ENCODE peak calls at places on chromosomes 3 and 15, in nine cellular contexts. R is lower lobe of right lung; F is PC-3; K is AG04450; H is PC-9; A is CD8-positive, alpha-beta T cell; J is AG09309; E is coronary artery; U is IMR-90. Y is an unnamed sample.

GRCh38 chr15:45254405-45255293 is 2.6 kb downstream of the SLC28A2 start:
- DNase-seq in R (no peak), A (no peak), J (peak), K (peak), F (peak), U (peak), H (no peak), E (no peak), Y (no peak)

GRCh38 chr15:82414536-82415191 is 15.0 kb upstream of the GOLGA6L9 start:
- DNase-seq in J (no peak), A (no peak), U (peak), F (peak), H (no peak), E (no peak), R (no peak), K (peak), Y (no peak)

GRCh38 chr3:182241777-182242556 is 530.2 kb downstream of the SOX2 start:
- DNase-seq in H (no peak), K (no peak), R (no peak), E (no peak), J (no peak), F (no peak), U (no peak), A (no peak), Y (no peak)

GRCh38 chr15:71888797-71889196 is 78.4 kb downstream of the NR2E3 start:
- DNase-seq in U (no peak), F (no peak), K (no peak), A (no peak), H (no peak), R (no peak), E (no peak), J (no peak), Y (peak)

GRCh38 chr15:97995881-97996603 is 35.5 kb downstream of the ARRDC4 start:
- DNase-seq in R (no peak), E (no peak), U (no peak), H (peak), K (no peak), A (no peak), F (peak), J (no peak), Y (no peak)

GRCh38 chr3:120420855-120421570 is 29.8 kb downstream of the FSTL1 start:
- DNase-seq in U (peak), A (no peak), H (no peak), E (peak), F (no peak), K (no peak), R (no peak), J (no peak), Y (no peak)

GRCh38 chr3:114827495-114827894 is 319.6 kb downstream of the ZBTB20 start:
- DNase-seq in F (peak), U (peak), H (peak), E (no peak), K (no peak), A (no peak), J (no peak), R (no peak), Y (peak)

GRCh38 chr15:38401101-38401500 is 52.8 kb upstream of the FAM98B start:
- DNase-seq in E (no peak), A (no peak), J (no peak), F (no peak), H (no peak), K (no peak), U (peak), R (no peak), Y (no peak)

GRCh38 chr15:49900036-49900435 is 219.0 kb downstream of the ATP8B4 start:
- DNase-seq in H (no peak), A (no peak), F (no peak), K (no peak), E (no peak), R (no peak), J (no peak), U (peak), Y (no peak)

GRCh38 chr15:50227076-50227475 is 38.5 kb downstream of the HDC start:
- DNase-seq in F (peak), J (peak), K (peak), U (peak), E (no peak), A (no peak), H (no peak), R (no peak), Y (no peak)

GRCh38 chr15:66593219-66593780 is 27.5 kb upstream of the LCTL start:
- DNase-seq in H (no peak), J (no peak), K (no peak), E (no peak), U (peak), R (peak), F (no peak), A (no peak), Y (no peak)

GRCh38 chr15:52486003-52486996 is 42.4 kb downstream of the MYO5A start:
- DNase-seq in E (no peak), U (no peak), A (no peak), H (no peak), R (no peak), J (no peak), K (no peak), F (no peak), Y (no peak)

GRCh38 chr3:55440406-55440708 is 46.7 kb downstream of the WNT5A start:
- DNase-seq in F (no peak), J (no peak), U (no peak), A (no peak), R (no peak), E (no peak), H (no peak), K (no peak), Y (no peak)

GRCh38 chr15:65209701-65210643 is 1.3 kb downstream of the CILP start:
- DNase-seq in F (no peak), H (peak), E (no peak), J (no peak), R (no peak), K (no peak), A (no peak), U (no peak), Y (no peak)

GRCh38 chr3:77479021-77479420 is 439.1 kb downstream of the ROBO2 start:
- DNase-seq in K (no peak), H (no peak), E (no peak), F (no peak), J (no peak), R (no peak), U (no peak), A (no peak), Y (no peak)

GRCh38 chr3:78872195-78872594 is 895.6 kb downstream of the ROBO1 start:
- DNase-seq in R (no peak), E (no peak), F (no peak), K (no peak), H (no peak), U (no peak), A (no peak), J (no peak), Y (no peak)

GRCh38 chr15:69150336-69150735 is 10.1 kb upstream of the GLCE start:
- DNase-seq in E (no peak), J (no peak), U (no peak), F (no peak), H (no peak), A (no peak), K (no peak), R (no peak), Y (no peak)
- H3K4me3 ChIP-seq in E (no peak), J (no peak), U (no peak), F (no peak), H (no peak), A (no peak), K (no peak), R (no peak), Y (no peak)

DNA sequence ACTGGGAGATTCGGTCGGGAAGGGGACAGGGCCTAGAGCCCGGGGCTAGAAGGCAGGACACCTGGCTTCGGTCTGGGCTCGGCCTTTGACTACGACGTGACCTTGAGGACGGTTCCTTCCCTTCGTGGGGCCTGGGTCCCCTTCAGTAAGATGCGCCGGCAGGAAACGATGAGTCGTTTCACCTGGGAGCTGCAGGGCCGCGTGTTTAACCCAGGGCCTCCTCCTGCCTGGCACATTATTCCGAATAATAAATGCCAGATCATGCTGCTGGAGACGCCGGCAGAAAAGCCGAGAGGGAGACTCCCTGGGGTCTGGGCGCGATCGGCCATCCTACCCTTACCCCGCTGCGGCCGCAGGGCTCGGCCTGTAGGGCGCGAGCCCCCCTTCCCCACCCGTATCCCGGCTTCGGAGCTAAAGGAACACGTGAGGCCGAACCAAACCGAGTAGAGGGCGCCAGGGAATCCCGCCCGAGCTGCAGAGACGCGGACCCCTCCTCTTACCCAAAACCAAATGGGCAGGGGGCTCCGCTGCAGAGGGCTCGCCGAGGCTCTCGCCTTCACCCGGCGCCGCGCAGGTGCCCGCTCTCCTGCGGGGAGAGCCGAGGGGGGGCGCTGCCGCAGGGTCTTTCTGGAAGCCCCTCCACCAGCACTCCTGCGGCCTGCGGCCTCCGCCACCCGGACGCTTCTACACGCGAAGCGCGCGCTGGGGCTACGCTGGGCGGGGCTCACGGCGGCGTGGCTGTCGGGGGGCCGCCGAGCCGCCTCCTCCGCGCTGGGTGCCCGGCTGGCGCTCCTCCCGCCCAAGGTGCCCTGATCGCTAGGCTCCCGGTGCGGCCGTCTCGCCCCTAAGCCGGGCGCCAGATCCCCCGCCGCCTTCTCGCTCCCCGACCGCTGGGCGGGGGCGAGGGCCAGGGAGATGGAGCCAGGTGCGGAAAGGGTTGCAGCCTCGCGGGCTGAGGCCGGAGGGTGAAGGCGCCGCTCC is at the start of gene BDH1:
- DNase-seq in E (no peak), K (no peak), A (peak), F (peak), H (peak), J (no peak), U (no peak), R (peak), Y (no peak)
- TF ChIP-seq CTCF in E (no peak), K (no peak), A (no peak), F (peak), H (no peak), J (no peak), U (no peak), R (no peak), Y (no peak)

GRCh38 chr15:79314811-79315210 is 3.9 kb downstream of the TMED3 start:
- DNase-seq in A (no peak), U (no peak), R (peak), H (peak), F (peak), E (no peak), J (no peak), K (no peak), Y (no peak)
- H3K4me3 ChIP-seq in A (no peak), U (no peak), R (no peak), H (peak), F (peak), E (no peak), J (no peak), K (no peak), Y (no peak)

GRCh38 chr3:153680526-153680925 is 440.7 kb upstream of the ARHGEF26 start:
- DNase-seq in F (no peak), J (no peak), E (no peak), R (no peak), U (no peak), A (no peak), H (no peak), K (no peak), Y (no peak)
- TF ChIP-seq CTCF in F (no peak), J (no peak), E (no peak), R (no peak), U (no peak), A (no peak), H (no peak), K (no peak), Y (no peak)

DNA sequence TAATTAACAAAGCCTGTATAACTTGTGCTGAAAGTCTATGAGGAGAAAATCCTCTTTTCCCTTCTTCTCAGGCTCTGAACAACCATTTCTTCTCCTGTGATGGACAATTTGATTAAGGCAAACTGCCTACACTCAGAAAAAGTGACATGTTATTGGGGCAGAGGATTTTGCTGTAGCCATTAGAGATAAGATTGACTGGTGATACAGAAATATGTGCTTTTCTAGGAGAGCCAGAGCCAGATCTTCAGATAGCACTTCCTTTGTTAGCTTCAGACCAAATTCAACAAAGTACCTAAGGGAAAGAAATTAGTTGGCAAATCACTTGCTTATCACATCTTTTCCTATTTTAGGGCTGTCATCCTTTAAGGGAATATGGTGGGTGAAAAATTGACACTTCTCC is 259.9 kb downstream of the ARPP21 start:
- DNase-seq in K (no peak), U (no peak), A (no peak), E (no peak), R (no peak), J (no peak), H (no peak), F (no peak), Y (no peak)
- H3K4me3 ChIP-seq in K (no peak), U (no peak), A (no peak), E (no peak), R (no peak), J (no peak), H (no peak), F (no peak), Y (no peak)

DNA sequence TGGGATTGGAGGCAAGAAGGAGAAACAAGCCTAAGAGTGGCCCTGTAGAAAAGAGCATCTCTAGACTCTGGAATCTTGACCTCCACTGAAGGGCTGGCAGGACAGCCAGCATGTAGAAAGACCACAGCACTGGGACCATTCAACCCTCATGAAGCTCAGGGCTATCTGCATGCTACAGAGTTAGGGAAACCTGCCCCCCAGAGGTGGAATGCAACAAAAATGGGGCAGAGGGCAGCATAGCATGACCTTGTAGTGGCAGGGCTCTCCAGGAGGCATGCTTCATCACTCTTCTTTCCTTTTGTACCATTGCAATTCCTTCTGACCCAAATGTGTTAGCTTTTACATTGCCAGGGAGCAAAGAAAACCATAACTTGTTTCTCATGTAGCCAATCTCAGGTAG is 445.4 kb downstream of the EPHB1 start:
- DNase-seq in U (no peak), H (no peak), J (no peak), F (no peak), R (no peak), E (no peak), K (no peak), A (no peak), Y (no peak)
- TF ChIP-seq CTCF in U (no peak), H (no peak), J (peak), F (no peak), R (no peak), E (no peak), K (no peak), A (no peak), Y (peak)

DNA sequence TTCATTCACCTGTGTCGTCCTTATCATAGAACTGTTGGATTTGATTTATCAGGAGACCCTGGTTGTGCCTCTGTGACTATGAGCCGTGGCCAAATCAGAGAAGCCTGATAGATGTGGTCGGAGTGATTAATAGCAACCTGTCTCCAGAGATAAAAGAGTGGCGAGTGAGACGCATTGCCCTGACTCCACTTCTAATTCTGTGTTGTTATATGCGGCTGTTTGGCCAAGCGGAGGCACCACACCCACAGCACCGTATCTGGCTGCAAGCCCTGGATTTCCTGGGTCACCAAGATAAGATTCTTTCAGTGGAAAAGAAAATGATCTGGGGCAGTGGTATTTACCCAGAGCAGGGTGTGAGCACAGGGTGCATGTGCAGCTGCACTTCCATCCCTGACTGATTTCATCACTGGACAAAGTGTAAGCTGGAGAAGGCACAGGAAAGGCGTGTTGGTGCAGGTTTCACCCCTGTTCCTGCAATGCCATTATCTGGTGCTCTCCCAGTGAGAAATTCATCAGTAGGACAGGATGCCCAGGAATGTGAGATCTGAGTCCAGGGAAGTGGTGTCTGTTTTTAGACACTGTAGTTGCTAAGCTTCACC is 84.7 kb downstream of the CD47 start:
- DNase-seq in U (no peak), E (no peak), H (peak), J (no peak), A (no peak), F (peak), R (peak), K (no peak), Y (no peak)
- H3K4me3 ChIP-seq in U (no peak), E (peak), H (peak), J (no peak), A (no peak), F (peak), R (no peak), K (no peak), Y (no peak)

DNA sequence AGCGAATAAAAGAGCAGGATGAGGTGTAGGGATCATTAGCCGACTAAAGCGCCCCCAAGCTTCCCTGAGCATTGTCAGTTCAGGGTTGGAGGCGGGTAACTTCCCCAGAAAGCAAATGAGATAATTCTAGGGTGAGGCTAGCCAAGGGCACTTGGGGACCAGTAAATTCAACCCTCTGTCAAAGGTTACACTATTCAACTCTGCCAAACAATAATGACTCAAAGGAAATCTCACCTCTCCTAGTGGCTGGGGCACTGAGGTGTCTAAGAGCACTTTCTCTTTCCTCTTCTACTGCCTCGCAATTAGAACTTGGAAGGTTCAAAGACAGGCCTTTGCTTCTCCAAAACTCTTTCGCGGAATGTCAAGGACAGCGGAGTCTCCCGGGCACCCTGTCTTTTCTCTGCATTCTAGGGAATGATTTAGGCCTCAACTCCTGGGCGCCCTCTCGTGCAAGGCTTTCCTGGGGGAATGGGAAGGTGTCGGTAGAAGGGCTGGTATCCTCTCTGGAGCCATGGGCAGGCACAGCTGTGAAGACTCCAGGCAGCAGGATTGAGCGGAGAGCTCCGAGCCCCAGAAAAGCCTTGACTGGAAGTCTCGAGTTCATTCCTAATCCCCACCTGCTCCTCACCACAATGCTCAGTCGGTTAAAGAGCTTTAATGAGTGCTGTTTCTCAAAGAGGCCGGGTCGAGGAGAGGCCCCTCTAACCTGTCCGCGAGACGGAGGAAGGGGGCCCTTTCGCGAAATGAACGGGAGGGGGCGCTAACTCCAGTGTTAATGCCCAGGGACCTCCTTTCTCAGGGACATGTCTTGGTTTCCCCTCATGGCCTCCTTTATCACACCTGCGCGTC is 21.9 kb downstream of the ZIC4 start:
- DNase-seq in J (no peak), E (peak), F (no peak), U (no peak), H (no peak), A (no peak), R (no peak), K (no peak), Y (no peak)
- TF ChIP-seq CTCF in J (peak), E (no peak), F (peak), U (peak), H (no peak), A (no peak), R (no peak), K (no peak), Y (peak)

GRCh38 chr3:119206611-119207511 is 33.5 kb downstream of the UPK1B start:
- DNase-seq in A (no peak), H (no peak), F (peak), K (no peak), U (no peak), J (no peak), E (no peak), R (no peak), Y (no peak)

GRCh38 chr3:119211803-119212202 is 28.9 kb downstream of the B4GALT4 start:
- DNase-seq in J (no peak), H (no peak), A (no peak), E (no peak), K (no peak), U (no peak), R (no peak), F (no peak), Y (no peak)

GRCh38 chr3:119207512-119207875 is 33.2 kb downstream of the B4GALT4 start:
- DNase-seq in K (no peak), E (no peak), J (no peak), F (no peak), A (no peak), H (no peak), U (no peak), R (no peak), Y (no peak)

GRCh38 chr3:119205685-119206084 is 32.3 kb downstream of the UPK1B start:
- DNase-seq in R (no peak), J (no peak), K (no peak), E (no peak), U (no peak), H (no peak), F (no peak), A (no peak), Y (no peak)

DNA sequence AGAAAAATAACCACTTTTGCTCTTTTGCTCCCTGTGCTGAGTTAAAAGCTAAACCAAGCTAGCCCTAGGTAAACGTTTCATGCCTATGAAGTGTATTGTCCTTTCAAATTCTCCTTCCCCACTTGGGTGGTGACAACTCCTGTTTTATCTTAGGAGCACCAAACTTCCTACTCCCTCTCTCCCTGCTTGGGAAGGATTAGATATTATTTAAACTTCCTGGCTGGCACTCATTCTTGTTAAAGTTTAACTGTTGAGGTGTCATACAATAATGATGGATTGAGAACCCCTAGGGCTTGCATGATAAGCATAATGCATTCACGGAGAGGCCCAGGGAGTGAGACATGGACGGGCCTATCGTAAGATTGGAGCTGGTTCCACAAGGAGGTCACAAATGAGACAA is 29.5 kb downstream of the B4GALT4 start:
- DNase-seq in H (no peak), F (no peak), A (no peak), U (no peak), K (no peak), E (no peak), R (no peak), J (no peak), Y (no peak)
- H3K4me3 ChIP-seq in H (no peak), F (no peak), A (no peak), U (no peak), K (no peak), E (no peak), R (no peak), J (no peak), Y (no peak)

Y was measured in GM12864.